ENCODE peak calls at places on chromosomes 3 and 15, in ten cellular contexts. Q is NAMALWA; U is effector CD8-positive, alpha-beta T cell; K is activated gamma-delta T cell treated with Interleukin-2 at 50 U/mL for 16 hours; I is thoracic aorta; T is GM23338; X is PC-3; M is GM23248; V is T-helper 2 cell; O is renal cortical epithelial cell. N is an unnamed sample.

GRCh38 chr3:178036745-178037144 is 499.5 kb upstream of the KCNMB2 start:
- DNase-seq in M (peak), T (no peak), Q (no peak), U (no peak), V (no peak), O (no peak), X (no peak), K (no peak), I (no peak), N (no peak)

GRCh38 chr3:39809181-39809994 is at the start of gene MYRIP:
- DNase-seq in M (peak), K (no peak), U (no peak), Q (no peak), I (no peak), V (no peak), O (peak), T (peak), X (peak), N (peak)

GRCh38 chr3:72663429-72663828 is 184.8 kb downstream of the SHQ1 start:
- DNase-seq in V (no peak), X (peak), U (no peak), K (no peak), O (no peak), I (no peak), M (peak), T (no peak), Q (no peak), N (peak)

GRCh38 chr3:134654031-134654430 is 3.2 kb upstream of the KY start:
- DNase-seq in X (no peak), U (no peak), M (no peak), I (no peak), Q (no peak), K (no peak), T (no peak), V (no peak), O (no peak), N (no peak)

GRCh38 chr3:175397407-175397806 is 538.3 kb downstream of the NAALADL2 start:
- DNase-seq in T (no peak), K (no peak), V (no peak), Q (no peak), M (no peak), U (no peak), O (no peak), I (no peak), X (no peak), N (no peak)

GRCh38 chr15:36911322-36911944 is 188.9 kb downstream of the MEIS2 start:
- DNase-seq in I (no peak), Q (no peak), O (peak), K (no peak), T (peak), V (no peak), M (peak), X (peak), U (no peak), N (no peak)

GRCh38 chr3:124817079-124817478 is 70.1 kb downstream of the ITGB5 start:
- DNase-seq in O (no peak), U (no peak), K (no peak), V (no peak), X (no peak), I (no peak), T (no peak), Q (no peak), M (no peak), N (no peak)

GRCh38 chr3:4976109-4976508 is 3.1 kb upstream of the BHLHE40 start:
- DNase-seq in M (peak), X (peak), U (no peak), T (peak), Q (peak), O (peak), V (no peak), I (no peak), K (no peak), N (no peak)